ENCODE peak calls at places on chromosomes 1 and 21, in four cellular contexts. A, K, W and O are unnamed samples.

GRCh38 chr1:177770096-177770495 is 199.8 kb downstream of the SEC16B start:
- DNase-seq in A (no peak), K (no peak), W (no peak), O (no peak)

GRCh38 chr21:41589131-41589530 is 81.2 kb upstream of the TMPRSS2 start:
- DNase-seq in A (no peak), K (no peak), W (no peak), O (no peak)

GRCh38 chr21:45592208-45592619 is 50.0 kb upstream of the SLC19A1 start:
- DNase-seq in A (no peak), K (no peak), W (no peak), O (no peak)

GRCh38 chr21:32322676-32323075 is 24.0 kb downstream of the MRAP start:
- DNase-seq in A (no peak), K (no peak), W (no peak), O (no peak)

GRCh38 chr1:247883346-247883745 is 12.0 kb upstream of the OR2W3 start:
- DNase-seq in A (no peak), K (no peak), W (no peak), O (no peak)

GRCh38 chr1:85148524-85149250 is 52.1 kb downstream of the SYDE2 start:
- DNase-seq in A (no peak), K (no peak), W (no peak), O (no peak)

GRCh38 chr21:45639206-45640000 is 4.1 kb upstream of the PCBP3 start:
- DNase-seq in A (no peak), K (no peak), W (no peak), O (no peak)

GRCh38 chr1:204828352-204828850 is 42.3 kb upstream of the NFASC start:
- DNase-seq in A (peak), K (peak), W (peak), O (peak)

GRCh38 chr1:51516639-51517158 is 2.4 kb downstream of the EPS15 start:
- DNase-seq in A (no peak), K (no peak), W (no peak), O (no peak)

GRCh38 chr1:26164036-26164927 is 4.5 kb downstream of the C1orf232 start:
- DNase-seq in A (peak), K (peak), W (peak), O (peak)

GRCh38 chr1:28926629-28927441 is 12.5 kb downstream of the EPB41 start:
- DNase-seq in A (no peak), K (peak), W (no peak), O (no peak)

GRCh38 chr21:33811147-33812024 is 104.2 kb downstream of the ATP5PO start:
- DNase-seq in A (no peak), K (no peak), W (no peak), O (no peak)

DNA sequence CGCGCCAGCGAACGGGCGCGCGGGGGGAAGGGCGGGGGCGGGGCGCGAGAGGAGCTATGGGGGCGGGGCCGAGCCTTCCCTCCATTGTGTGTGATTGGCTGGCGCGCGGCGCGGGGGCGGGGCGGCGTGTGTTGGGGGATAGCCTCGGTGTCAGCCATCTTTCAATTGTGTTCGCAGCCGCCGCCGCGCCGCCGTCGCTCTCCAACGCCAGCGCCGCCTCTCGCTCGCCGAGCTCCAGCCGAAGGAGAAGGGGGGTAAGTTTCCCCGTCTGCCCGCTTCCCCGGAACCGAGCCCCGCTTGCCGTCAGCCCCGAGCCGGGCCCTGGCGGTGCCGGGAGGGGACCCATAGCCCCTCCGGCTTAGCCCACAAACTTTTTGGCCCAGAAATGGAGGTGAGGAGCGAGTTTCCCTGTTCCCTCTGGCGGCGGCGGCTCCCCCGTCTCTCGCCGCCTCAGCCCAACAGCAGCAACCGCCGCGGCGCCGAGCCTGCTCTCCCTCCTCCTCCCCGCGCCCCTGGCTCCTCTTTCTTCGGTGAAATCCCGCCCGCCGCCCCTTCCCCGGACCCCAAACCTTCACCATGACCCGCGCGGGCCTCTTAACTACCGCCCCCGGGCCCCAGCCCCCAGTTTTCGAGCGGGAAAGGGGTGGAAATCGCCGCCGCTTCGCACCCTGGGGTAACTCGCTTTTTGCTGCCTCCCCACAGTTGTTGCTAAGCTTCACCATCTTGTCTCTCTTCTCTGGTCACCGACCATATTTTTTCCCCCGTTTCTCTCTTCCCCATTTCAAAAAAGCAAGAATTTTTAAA is at the start of gene H3-3A:
- DNase-seq in A (peak), K (peak), W (peak), O (peak)
- TF ChIP-seq CTCF in A (no peak), K (no peak), W (no peak), O (no peak)

DNA sequence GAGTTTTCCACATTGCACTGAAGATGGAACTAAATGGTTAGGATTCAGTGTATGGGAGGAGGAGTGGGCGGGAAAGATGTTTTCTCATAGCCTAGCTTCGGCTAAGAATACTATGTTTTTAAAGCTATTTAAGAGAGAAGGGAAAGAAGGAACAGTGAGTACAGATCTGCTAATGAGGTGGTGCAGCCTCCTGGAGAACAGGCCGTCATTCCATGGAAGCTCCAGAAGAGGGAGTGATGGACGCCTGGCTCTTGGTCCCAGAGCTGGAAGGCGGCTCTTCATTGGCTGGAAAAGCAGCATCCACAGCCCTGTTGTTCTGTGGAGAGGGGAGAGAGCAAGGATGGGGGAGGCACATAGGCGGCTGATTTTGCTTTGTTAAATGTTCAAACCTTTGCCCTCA is 6.9 kb downstream of the CAMK1G start:
- DNase-seq in A (peak), K (peak), W (no peak), O (no peak)
- TF ChIP-seq CTCF in A (no peak), K (peak), W (no peak), O (peak)

DNA sequence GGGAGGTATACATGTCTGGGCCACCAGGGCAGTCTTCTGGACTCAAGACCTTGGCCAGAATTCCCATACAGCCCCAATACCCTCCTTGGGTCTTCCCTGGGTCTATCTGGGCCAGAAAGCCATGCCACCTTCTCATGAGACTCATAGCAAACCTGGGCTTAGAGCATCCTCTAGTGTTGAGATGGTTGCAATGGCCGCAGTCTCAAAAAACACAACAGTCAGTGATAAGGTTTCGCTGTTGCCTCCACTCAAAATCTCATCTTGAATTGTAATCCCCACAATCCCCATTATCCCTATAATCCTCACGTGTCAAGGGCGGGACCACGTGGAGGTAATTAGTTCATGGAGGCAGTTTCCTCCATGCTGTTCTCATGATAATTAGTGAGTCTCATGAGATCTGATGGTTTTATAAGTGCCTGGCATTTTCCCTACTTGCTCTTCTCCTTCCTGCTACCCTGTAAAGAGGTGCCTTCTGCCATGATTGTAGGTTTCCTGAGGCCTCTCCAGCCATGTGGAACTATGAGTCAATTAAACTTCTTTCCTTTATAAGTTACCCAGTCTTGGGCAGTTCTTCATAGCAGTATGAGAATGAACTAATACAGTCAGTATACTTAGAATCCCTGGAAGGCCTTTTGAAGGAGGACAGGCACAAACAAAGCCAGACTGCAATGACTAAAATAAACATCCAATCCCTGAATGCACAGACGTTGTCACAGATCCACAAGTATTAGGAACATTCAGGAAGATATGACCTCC is 77.0 kb downstream of the CTH start:
- DNase-seq in A (peak), K (peak), W (peak), O (peak)
- TF ChIP-seq CTCF in A (peak), K (peak), W (no peak), O (peak)

GRCh38 chr1:232987046-232987445 is 36.6 kb downstream of the NTPCR start:
- DNase-seq in A (no peak), K (no peak), W (no peak), O (no peak)

GRCh38 chr1:232987741-232988140 is 37.3 kb downstream of the NTPCR start:
- DNase-seq in A (no peak), K (no peak), W (no peak), O (no peak)

GRCh38 chr1:232983817-232984567 is 33.6 kb downstream of the NTPCR start:
- DNase-seq in A (no peak), K (no peak), W (no peak), O (no peak)

GRCh38 chr1:232984577-232985425 is 34.4 kb downstream of the NTPCR start:
- DNase-seq in A (no peak), K (no peak), W (no peak), O (no peak)

DNA sequence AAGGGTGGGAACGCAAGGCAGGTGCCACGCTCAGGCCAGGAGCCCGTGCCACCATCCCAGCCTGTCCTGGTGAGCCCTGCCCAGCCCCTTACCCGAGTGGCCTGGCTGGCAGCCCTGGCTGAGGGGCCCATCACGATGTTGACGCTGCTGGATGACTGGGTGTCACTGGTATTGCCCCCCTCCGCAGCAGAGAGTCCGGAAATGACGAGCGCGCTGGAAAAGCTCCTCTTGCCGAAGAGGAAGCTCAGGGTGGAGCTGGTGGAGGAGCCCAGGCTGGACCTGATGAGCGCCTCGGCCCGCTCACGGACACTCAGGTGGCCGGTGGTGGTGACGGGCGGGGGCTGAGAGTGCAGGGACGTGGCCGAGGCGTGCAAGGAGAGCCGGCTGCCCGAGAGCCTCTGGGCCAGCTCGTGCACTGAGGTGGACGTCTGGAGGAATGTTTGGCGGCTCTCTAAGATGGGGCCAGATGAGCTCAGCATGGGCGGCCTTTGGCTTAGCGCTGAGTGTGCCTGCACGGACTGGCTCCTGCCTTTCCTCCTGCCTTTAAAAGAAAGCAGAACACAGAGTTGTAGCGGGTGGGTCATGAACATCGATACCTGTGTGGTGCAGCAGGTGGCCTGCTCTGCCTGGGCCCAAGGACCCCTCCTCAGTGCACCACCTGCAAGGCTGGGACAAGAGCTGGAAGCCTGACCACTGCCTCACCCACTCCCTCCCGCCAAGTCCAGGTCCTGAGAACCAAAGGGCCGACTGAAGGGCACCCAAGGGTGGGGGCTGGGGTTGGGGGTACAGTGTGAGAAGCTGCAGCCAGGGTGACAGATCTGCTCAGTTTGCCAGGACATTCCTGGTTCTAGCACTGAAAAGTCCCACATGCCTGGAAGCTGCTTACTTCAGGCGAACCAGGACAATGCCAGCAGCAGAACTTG is 35.9 kb downstream of the NTPCR start:
- DNase-seq in A (no peak), K (no peak), W (no peak), O (no peak)
- TF ChIP-seq CTCF in A (no peak), K (no peak), W (no peak), O (no peak)

GRCh38 chr1:198756470-198756869 is 117.6 kb downstream of the PTPRC start:
- DNase-seq in A (no peak), K (no peak), W (no peak), O (no peak)
- TF ChIP-seq CTCF in A (no peak), K (peak), W (no peak), O (no peak)

GRCh38 chr1:112878321-112878720 is 77.7 kb downstream of the SLC16A1 start:
- DNase-seq in A (no peak), K (peak), W (no peak), O (no peak)
- TF ChIP-seq CTCF in A (no peak), K (no peak), W (no peak), O (no peak)

GRCh38 chr1:53591924-53592323 is 132.7 kb downstream of the DMRTB1 start:
- DNase-seq in A (no peak), K (no peak), W (no peak), O (no peak)

GRCh38 chr1:53592521-53592982 is 133.4 kb downstream of the DMRTB1 start:
- DNase-seq in A (no peak), K (peak), W (peak), O (no peak)

GRCh38 chr1:53592985-53593757 is 134.0 kb downstream of the DMRTB1 start:
- DNase-seq in A (no peak), K (no peak), W (no peak), O (no peak)

GRCh38 chr1:53594391-53595180 is 135.4 kb downstream of the DMRTB1 start:
- DNase-seq in A (no peak), K (no peak), W (no peak), O (no peak)

GRCh38 chr1:53593758-53594380 is 134.7 kb downstream of the DMRTB1 start:
- DNase-seq in A (peak), K (peak), W (no peak), O (peak)
- TF ChIP-seq CTCF in A (peak), K (peak), W (no peak), O (peak)

DNA sequence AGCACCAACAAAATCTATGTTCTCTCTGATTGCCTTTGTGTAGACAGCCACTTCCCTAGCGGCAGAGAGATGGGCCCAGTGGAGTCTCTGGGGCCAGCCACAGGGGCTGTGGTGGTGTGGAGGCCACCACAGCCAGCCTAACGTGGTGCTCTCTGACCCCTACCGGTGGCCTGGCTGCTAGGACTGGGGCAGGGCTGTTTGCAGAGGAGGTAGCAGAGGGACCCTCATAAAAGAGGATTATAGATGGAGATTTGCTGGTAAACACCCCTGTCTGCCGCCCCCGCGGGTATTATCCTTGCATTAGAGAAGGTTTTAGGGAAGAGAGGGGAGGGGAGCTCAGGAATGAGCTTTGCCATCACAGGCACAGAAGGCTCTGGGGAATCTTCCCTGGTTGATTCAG is 310.3 kb upstream of the VAMP3 start:
- DNase-seq in A (no peak), K (peak), W (no peak), O (no peak)
- TF ChIP-seq CTCF in A (no peak), K (peak), W (no peak), O (no peak)

GRCh38 chr21:44065428-44065827 is 41.8 kb upstream of the PWP2 start:
- DNase-seq in A (no peak), K (no peak), W (no peak), O (no peak)

GRCh38 chr21:44066116-44066515 is 41.1 kb upstream of the PWP2 start:
- DNase-seq in A (no peak), K (no peak), W (no peak), O (no peak)

GRCh38 chr21:44070391-44070790 is 36.8 kb upstream of the PWP2 start:
- DNase-seq in A (no peak), K (no peak), W (no peak), O (no peak)

GRCh38 chr21:44064852-44065403 is 42.3 kb upstream of the PWP2 start:
- DNase-seq in A (no peak), K (no peak), W (no peak), O (no peak)

GRCh38 chr21:44067011-44067839 is 40.0 kb upstream of the PWP2 start:
- DNase-seq in A (no peak), K (no peak), W (no peak), O (no peak)
- TF ChIP-seq CTCF in A (no peak), K (no peak), W (no peak), O (no peak)